ENCODE peak calls at places on chromosomes 1 and 21, in four cellular contexts. One of them, this sample, is unnamed.

GRCh38 chr1:28170036-28170596 is 6.4 kb downstream of the PTAFR start:
- DNase-seq in IMR-90: no peak
- DNase-seq in H9: no peak
- DNase-seq in H1: no peak
- DNase-seq in this sample: no peak

GRCh38 chr1:48093696-48094518 is 96.7 kb upstream of the TRABD2B start:
- DNase-seq in IMR-90: peak; percentile 18
- DNase-seq in H9: peak; percentile 92
- DNase-seq in H1: peak; percentile 95
- DNase-seq in this sample: peak; percentile 86

GRCh38 chr1:244778356-244778755 is 57.1 kb upstream of the COX20 start:
- DNase-seq in IMR-90: peak; percentile 91
- DNase-seq in H1: no peak
- DNase-seq in H9: no peak
- DNase-seq in this sample: no peak

GRCh38 chr1:162822391-162823200 is 32.1 kb downstream of the HSD17B7 start:
- DNase-seq in H9: peak; percentile 85
- DNase-seq in IMR-90: no peak
- DNase-seq in H1: peak; percentile 78
- DNase-seq in this sample: peak; percentile 82

GRCh38 chr1:43554444-43554992 is 23.8 kb downstream of the PTPRF start:
- DNase-seq in H1: no peak
- DNase-seq in IMR-90: peak; percentile 50
- DNase-seq in H9: peak; percentile 61
- DNase-seq in this sample: peak; percentile 81

GRCh38 chr1:24921938-24922662 is 8.0 kb downstream of the RUNX3 start:
- DNase-seq in H1: no peak
- DNase-seq in IMR-90: no peak
- DNase-seq in H9: no peak
- DNase-seq in this sample: no peak

GRCh38 chr1:211596418-211597181 is 17.6 kb upstream of the SLC30A1 start:
- DNase-seq in H9: no peak
- DNase-seq in H1: no peak
- DNase-seq in IMR-90: no peak
- DNase-seq in this sample: no peak

GRCh38 chr21:35400233-35400939 is 351.3 kb upstream of the RUNX1 start:
- DNase-seq in H1: no peak
- DNase-seq in H9: no peak
- DNase-seq in IMR-90: peak; percentile 67
- DNase-seq in this sample: peak; percentile 83

GRCh38 chr1:57112148-57112547 is 146.3 kb upstream of the C8B start:
- DNase-seq in H9: peak; percentile 31
- DNase-seq in H1: no peak
- DNase-seq in IMR-90: peak; percentile 38
- DNase-seq in this sample: peak; percentile 21

GRCh38 chr1:183126528-183126927 is 59.5 kb upstream of the LAMC2 start:
- DNase-seq in H1: no peak
- DNase-seq in H9: no peak
- DNase-seq in IMR-90: peak; percentile 82
- DNase-seq in this sample: no peak

GRCh38 chr1:228149341-228150020 is at the start of gene GJC2:
- DNase-seq in IMR-90: peak; percentile 18
- DNase-seq in H1: peak; percentile 48
- DNase-seq in H9: peak; percentile 67
- DNase-seq in this sample: peak; percentile 30

GRCh38 chr1:200240655-200241054 is 169.2 kb downstream of the ZNF281 start:
- DNase-seq in H1: no peak
- DNase-seq in IMR-90: peak; percentile 47
- DNase-seq in H9: no peak
- DNase-seq in this sample: peak; percentile 51

GRCh38 chr1:175162955-175163354 is 29.6 kb downstream of the KIAA0040 start:
- DNase-seq in H9: no peak
- DNase-seq in IMR-90: no peak
- DNase-seq in H1: no peak
- DNase-seq in this sample: no peak

GRCh38 chr1:18282851-18283600 is 175.4 kb downstream of the IGSF21 start:
- DNase-seq in IMR-90: no peak
- DNase-seq in H9: peak; percentile 75
- DNase-seq in H1: peak; percentile 85
- DNase-seq in this sample: peak; percentile 70

GRCh38 chr21:30194701-30195299 is 21.1 kb downstream of the CLDN8 start:
- DNase-seq in H9: no peak
- DNase-seq in H1: no peak
- DNase-seq in IMR-90: no peak
- DNase-seq in this sample: peak; percentile 59

DNA sequence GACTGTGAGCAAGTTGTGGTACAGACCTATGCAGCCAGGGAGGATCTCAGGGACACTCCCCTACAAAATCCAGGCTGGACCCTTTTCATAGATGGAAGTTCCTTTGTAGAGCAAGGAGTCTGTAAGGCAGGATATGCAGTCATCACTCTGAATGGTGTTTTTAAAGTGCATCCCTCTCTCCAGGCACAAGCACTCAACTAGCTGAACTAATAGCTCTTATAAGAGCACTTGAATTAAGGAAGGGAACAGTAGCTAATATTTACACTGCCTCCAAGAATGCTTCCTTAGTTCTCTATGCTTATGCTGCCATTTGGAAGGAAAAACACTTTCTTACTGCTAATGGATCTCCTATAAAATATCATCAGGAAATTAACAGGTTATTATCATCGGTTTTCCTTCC is 27.0 kb upstream of the SMYD3 start:
- DNase-seq in H9: no peak
- DNase-seq in H1: no peak
- DNase-seq in IMR-90: no peak
- DNase-seq in this sample: no peak
- H4K5ac ChIP-seq in H9: no peak overlapping the region
- H4K5ac ChIP-seq in H1: no peak overlapping the region
- H4K5ac ChIP-seq in IMR-90: no peak overlapping the region
- H4K5ac ChIP-seq in this sample: no peak overlapping the region

GRCh38 chr1:234875953-234876814 is 252.5 kb downstream of the TOMM20 start:
- DNase-seq in IMR-90: peak; percentile 51
- DNase-seq in H9: no peak
- DNase-seq in H1: no peak
- DNase-seq in this sample: no peak
- H4K8ac ChIP-seq in IMR-90: no peak overlapping the region
- H4K8ac ChIP-seq in H9: no peak overlapping the region
- H4K8ac ChIP-seq in H1: no peak overlapping the region
- H4K8ac ChIP-seq in this sample: no peak overlapping the region

GRCh38 chr1:221736714-221737113 is 5.2 kb downstream of the DUSP10 start:
- DNase-seq in H9: no peak
- DNase-seq in IMR-90: no peak
- DNase-seq in H1: no peak
- DNase-seq in this sample: no peak

GRCh38 chr1:221734187-221734586 is 7.7 kb downstream of the DUSP10 start:
- DNase-seq in H1: no peak
- DNase-seq in IMR-90: no peak
- DNase-seq in H9: no peak
- DNase-seq in this sample: no peak

GRCh38 chr1:221739677-221740025 is 2.2 kb downstream of the DUSP10 start:
- DNase-seq in H9: no peak
- DNase-seq in H1: no peak
- DNase-seq in IMR-90: no peak
- DNase-seq in this sample: no peak

GRCh38 chr1:221739018-221739676 is 2.7 kb downstream of the DUSP10 start:
- DNase-seq in IMR-90: no peak
- DNase-seq in H1: no peak
- DNase-seq in H9: no peak
- DNase-seq in this sample: no peak

GRCh38 chr1:221735976-221736375 is 5.9 kb downstream of the DUSP10 start:
- DNase-seq in IMR-90: no peak
- DNase-seq in H9: no peak
- DNase-seq in H1: no peak
- DNase-seq in this sample: no peak
- H3K4me1 ChIP-seq in IMR-90: peaks cover 30% of the 10 kb centered on the region
- H3K4me1 ChIP-seq in H9: peaks cover 2% of the 10 kb centered on the region
- H3K4me1 ChIP-seq in H1: peaks cover 3% of the 10 kb centered on the region
- H3K4me1 ChIP-seq in this sample: peaks cover 2% of the 10 kb centered on the region

GRCh38 chr1:87805661-87806376 is 477.1 kb downstream of the LMO4 start:
- DNase-seq in H1: no peak
- DNase-seq in H9: no peak
- DNase-seq in IMR-90: peak; percentile 74
- DNase-seq in this sample: no peak
- H4K5ac ChIP-seq in H1: no peak overlapping the region
- H4K5ac ChIP-seq in H9: no peak overlapping the region
- H4K5ac ChIP-seq in IMR-90: peak overlapping the region; percentile 83
- H4K5ac ChIP-seq in this sample: no peak overlapping the region

GRCh38 chr1:154351363-154352068 is 26.2 kb downstream of the ATP8B2 start:
- DNase-seq in H1: no peak
- DNase-seq in IMR-90: no peak
- DNase-seq in H9: no peak
- DNase-seq in this sample: no peak

GRCh38 chr1:154353460-154353904 is 28.2 kb downstream of the ATP8B2 start:
- DNase-seq in IMR-90: peak; percentile 54
- DNase-seq in H1: no peak
- DNase-seq in H9: no peak
- DNase-seq in this sample: peak; percentile 79

GRCh38 chr1:154353966-154354365 is 28.6 kb downstream of the ATP8B2 start:
- DNase-seq in H9: no peak
- DNase-seq in H1: no peak
- DNase-seq in IMR-90: no peak
- DNase-seq in this sample: no peak

GRCh38 chr1:154352245-154352580 is 26.9 kb downstream of the ATP8B2 start:
- DNase-seq in H9: no peak
- DNase-seq in IMR-90: no peak
- DNase-seq in H1: no peak
- DNase-seq in this sample: no peak

DNA sequence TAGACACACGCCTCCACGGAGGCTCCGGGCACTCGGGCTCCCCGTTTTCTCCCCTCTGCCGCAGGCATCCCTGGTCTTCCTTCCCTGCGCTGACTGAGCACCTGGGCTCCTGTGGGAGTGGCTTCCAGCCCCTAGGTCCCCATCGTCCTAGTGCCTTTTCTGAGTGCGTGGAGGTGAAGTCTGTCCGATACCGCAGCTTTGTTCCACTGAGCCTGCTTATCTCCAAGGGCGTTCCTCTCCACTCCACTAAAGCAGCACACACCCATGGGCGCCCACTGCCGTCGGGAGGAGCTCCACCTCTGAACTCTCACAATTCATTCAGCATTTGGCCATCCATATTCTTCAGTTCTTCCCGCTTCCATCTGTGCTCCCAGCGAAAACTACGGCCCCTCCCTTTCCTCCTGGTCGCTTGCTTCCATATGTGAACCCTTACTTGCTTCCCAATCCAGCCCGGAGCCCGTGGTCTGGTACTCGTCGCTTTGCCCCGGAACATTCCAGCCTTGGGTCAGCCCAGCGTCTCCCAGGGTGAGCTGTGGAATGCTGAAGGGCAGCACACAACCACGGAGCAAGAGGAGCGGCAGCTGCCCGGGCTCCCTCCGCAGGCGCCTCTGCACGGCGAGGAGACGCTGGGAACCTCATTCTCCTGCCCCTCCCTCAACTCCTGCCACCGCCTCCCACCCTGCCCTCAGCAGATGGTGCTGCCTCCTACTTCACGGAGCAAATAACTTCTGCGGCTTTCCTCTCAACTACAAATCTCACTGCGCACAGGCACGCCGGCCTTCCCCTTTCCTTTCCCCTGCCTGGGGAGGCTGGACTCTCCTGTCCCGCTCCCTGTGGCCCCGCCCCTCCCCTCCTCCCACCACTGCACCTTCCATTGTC is 27.5 kb downstream of the ATP8B2 start:
- DNase-seq in IMR-90: peak; percentile 31
- DNase-seq in H9: peak; percentile 71
- DNase-seq in H1: peak; percentile 76
- DNase-seq in this sample: peak; percentile 78
- H4K8ac ChIP-seq in IMR-90: no peak overlapping the region
- H4K8ac ChIP-seq in H9: no peak overlapping the region
- H4K8ac ChIP-seq in H1: peak overlapping the region; percentile 66
- H4K8ac ChIP-seq in this sample: no peak overlapping the region

GRCh38 chr1:116502915-116503314 is 67.9 kb downstream of the CD58 start:
- DNase-seq in IMR-90: no peak
- DNase-seq in H9: no peak
- DNase-seq in H1: no peak
- DNase-seq in this sample: no peak
- H3K4me1 ChIP-seq in IMR-90: peaks cover 2% of the 10 kb centered on the region
- H3K4me1 ChIP-seq in H9: no peaks in the 10 kb centered on the region
- H3K4me1 ChIP-seq in H1: no peaks in the 10 kb centered on the region
- H3K4me1 ChIP-seq in this sample: no peaks in the 10 kb centered on the region

GRCh38 chr1:26289158-26290059 is 9.5 kb downstream of the SH3BGRL3 start:
- DNase-seq in H9: no peak
- DNase-seq in IMR-90: no peak
- DNase-seq in H1: no peak
- DNase-seq in this sample: no peak
- H4K5ac ChIP-seq in H9: no peak overlapping the region
- H4K5ac ChIP-seq in IMR-90: no peak overlapping the region
- H4K5ac ChIP-seq in H1: no peak overlapping the region
- H4K5ac ChIP-seq in this sample: no peak overlapping the region

GRCh38 chr1:31586376-31587327 is 10.3 kb downstream of the TINAGL1 start:
- DNase-seq in H9: no peak
- DNase-seq in IMR-90: no peak
- DNase-seq in H1: peak; percentile 50
- DNase-seq in this sample: no peak
- H4K8ac ChIP-seq in H9: no peak overlapping the region
- H4K8ac ChIP-seq in IMR-90: no peak overlapping the region
- H4K8ac ChIP-seq in H1: peak overlapping the region; percentile 38
- H4K8ac ChIP-seq in this sample: no peak overlapping the region

DNA sequence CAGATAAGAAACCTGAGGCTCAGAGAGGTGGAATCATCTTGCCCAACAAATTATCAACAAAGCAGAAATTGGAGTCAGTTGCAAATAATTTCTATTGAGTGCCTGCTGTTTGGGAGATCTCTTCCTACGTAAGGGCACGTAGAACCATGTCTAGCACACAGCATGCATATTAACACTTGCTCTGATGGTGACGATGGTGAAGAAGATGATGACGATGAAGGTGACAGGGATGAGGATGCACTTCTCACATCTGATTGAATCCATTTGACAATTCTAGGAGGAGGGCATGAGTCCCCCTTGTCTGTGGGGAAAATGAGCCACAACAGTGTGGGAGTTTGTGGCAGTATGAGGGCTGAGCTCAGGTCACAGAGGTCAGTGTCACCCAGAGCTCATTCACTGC is 183.6 kb downstream of the HIVEP3 start:
- DNase-seq in H1: no peak
- DNase-seq in H9: no peak
- DNase-seq in IMR-90: no peak
- DNase-seq in this sample: no peak
- H3K4me1 ChIP-seq in H1: peaks cover 3% of the 10 kb centered on the region
- H3K4me1 ChIP-seq in H9: no peaks in the 10 kb centered on the region
- H3K4me1 ChIP-seq in IMR-90: peaks cover 14% of the 10 kb centered on the region
- H3K4me1 ChIP-seq in this sample: no peaks in the 10 kb centered on the region

DNA sequence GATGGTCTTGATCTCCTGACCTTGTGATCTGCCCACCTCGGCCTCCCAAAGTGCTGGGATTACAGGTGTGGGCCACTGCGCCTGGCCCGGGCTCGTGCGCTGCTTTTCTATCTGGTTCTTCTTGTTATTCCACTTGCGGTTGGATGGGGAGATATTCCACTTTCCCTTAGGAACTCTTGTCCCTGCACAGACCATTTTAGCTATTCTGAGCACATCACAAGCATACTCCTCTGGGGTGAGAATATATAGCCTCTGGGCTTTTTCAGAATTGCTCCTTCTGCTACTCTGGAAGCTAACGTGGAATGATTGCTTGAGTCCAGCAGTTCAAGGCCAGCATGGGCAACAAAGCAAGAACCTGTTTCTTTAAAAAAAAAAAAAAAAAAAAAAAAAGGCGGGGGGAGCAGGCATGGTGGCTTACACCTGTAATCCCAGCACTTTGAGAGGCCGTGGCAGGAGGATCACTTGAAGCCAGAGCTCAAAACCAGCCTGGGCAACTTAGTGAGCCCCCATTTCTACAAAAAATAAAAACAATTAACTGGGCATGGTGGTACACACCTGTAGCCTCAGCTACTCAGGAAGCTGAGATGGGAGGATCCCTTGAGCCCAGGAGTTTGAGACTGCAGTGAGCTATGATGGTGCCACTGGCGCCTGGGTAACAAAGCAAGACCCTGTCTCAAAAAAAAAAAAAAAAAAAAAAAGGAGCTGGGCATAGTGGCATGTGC is 11.9 kb upstream of the PGD start:
- DNase-seq in H1: no peak
- DNase-seq in IMR-90: no peak
- DNase-seq in H9: no peak
- DNase-seq in this sample: no peak
- H4K5ac ChIP-seq in H1: no peak overlapping the region
- H4K5ac ChIP-seq in IMR-90: no peak overlapping the region
- H4K5ac ChIP-seq in H9: no peak overlapping the region
- H4K5ac ChIP-seq in this sample: no peak overlapping the region

This sample was measured in mesendoderm.